ENCODE peak calls at places on chromosomes 3 and 15, in six cellular contexts. Y is psoas muscle, J is A549, S is upper lobe of right lung, M is left lung, U is cardiac muscle cell. P is an unnamed sample. For H3K9me3, the result is how much of the 10 kb centered on the place peaks cover.

GRCh38 chr15:92899910-92900711 is at the start of gene CHD2:
- DNase-seq in Y (peak), J (peak), S (peak), M (peak), U (peak), P (peak)

GRCh38 chr3:73094127-73094526 is 32.7 kb downstream of the EBLN2 start:
- DNase-seq in Y (no peak), J (peak), S (no peak), M (no peak), U (no peak), P (no peak)

GRCh38 chr3:195764961-195765706 is 44.4 kb downstream of the MUC20 start:
- DNase-seq in Y (no peak), J (no peak), S (no peak), M (no peak), U (no peak), P (peak)

GRCh38 chr15:66094331-66094730 is 159.2 kb downstream of the MEGF11 start:
- DNase-seq in Y (no peak), J (no peak), S (peak), M (peak), U (no peak), P (peak)

GRCh38 chr3:151560750-151561149 is 99.9 kb upstream of the IGSF10 start:
- DNase-seq in Y (no peak), J (no peak), S (no peak), M (no peak), U (peak), P (no peak)

GRCh38 chr15:57597431-57597830 is 5.7 kb downstream of the MYZAP start:
- DNase-seq in Y (no peak), J (no peak), S (no peak), M (no peak), U (no peak), P (no peak)

GRCh38 chr3:40713795-40714194 is 189.0 kb downstream of the ZNF621 start:
- DNase-seq in Y (no peak), J (no peak), S (no peak), M (no peak), U (no peak), P (no peak)

GRCh38 chr15:59160880-59161593 is 45.6 kb upstream of the LDHAL6B start:
- DNase-seq in Y (no peak), J (peak), S (no peak), M (no peak), U (peak), P (no peak)

GRCh38 chr3:10360478-10360877 is 39.6 kb upstream of the SEC13 start:
- DNase-seq in Y (no peak), J (no peak), S (no peak), M (no peak), U (no peak), P (no peak)

GRCh38 chr3:46029953-46030543 is 2.8 kb upstream of the XCR1 start:
- DNase-seq in Y (no peak), J (no peak), S (no peak), M (no peak), U (no peak), P (no peak)
- H3K9me3 ChIP-seq in Y (under half), J (under half), S (under half), M (under half), U (under half), P (under half)

GRCh38 chr15:25171856-25172687 is 217.3 kb downstream of the SNRPN start:
- DNase-seq in Y (peak), J (no peak), S (peak), M (peak), U (no peak), P (peak)

GRCh38 chr15:25173241-25174028 is 218.6 kb downstream of the SNRPN start:
- DNase-seq in Y (peak), J (no peak), S (peak), M (no peak), U (no peak), P (peak)

GRCh38 chr15:25170781-25171110 is 216.0 kb downstream of the SNRPN start:
- DNase-seq in Y (no peak), J (no peak), S (peak), M (peak), U (no peak), P (no peak)

GRCh38 chr15:25171111-25171811 is 216.5 kb downstream of the SNRPN start:
- DNase-seq in Y (peak), J (no peak), S (peak), M (no peak), U (no peak), P (peak)

GRCh38 chr15:25172691-25173090 is 217.9 kb downstream of the SNRPN start:
- DNase-seq in Y (no peak), J (no peak), S (no peak), M (no peak), U (no peak), P (peak)
- H3K9me3 ChIP-seq in Y (under half), J (under half), S (under half), M (under half), U (under half), P (half or more)

DNA sequence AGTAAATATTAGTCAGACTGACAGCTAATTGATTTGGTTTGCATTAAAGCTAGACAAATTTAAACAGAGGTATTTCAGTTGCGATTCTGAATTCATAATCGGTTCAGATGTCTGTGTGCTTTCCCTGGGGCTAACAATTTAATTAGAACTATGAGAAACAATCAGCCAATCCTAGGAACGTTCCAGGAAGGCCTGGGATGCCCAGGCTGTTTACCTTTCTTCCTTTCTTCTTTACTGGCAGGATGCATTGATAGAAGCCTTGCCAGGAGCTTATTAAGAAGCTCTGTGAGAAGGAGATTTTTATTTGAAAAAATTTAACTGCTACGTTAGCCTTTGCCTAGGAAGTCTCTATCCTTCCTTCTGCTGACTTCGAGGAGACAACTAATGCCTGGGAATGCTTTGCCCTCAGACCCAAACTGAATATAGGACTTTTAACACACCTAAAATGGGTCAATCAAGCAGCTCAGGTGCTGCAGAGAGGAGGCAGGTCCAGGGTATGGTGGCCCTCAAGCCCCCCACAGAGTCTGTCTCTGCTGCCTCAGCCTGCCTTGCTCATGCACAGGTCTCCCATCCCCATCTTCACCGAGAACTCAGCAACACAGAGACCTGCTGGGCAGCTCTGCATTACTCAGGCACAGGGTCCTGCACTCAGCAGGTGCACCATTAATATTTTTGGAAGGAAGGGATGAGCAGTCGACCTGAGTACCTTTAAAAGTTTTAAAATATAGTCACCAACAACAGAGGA is 48.5 kb downstream of the PCSK6 start:
- DNase-seq in Y (no peak), J (no peak), S (no peak), M (no peak), U (no peak), P (no peak)
- H3K9me3 ChIP-seq in Y (under half), J (under half), S (under half), M (under half), U (under half), P (under half)

DNA sequence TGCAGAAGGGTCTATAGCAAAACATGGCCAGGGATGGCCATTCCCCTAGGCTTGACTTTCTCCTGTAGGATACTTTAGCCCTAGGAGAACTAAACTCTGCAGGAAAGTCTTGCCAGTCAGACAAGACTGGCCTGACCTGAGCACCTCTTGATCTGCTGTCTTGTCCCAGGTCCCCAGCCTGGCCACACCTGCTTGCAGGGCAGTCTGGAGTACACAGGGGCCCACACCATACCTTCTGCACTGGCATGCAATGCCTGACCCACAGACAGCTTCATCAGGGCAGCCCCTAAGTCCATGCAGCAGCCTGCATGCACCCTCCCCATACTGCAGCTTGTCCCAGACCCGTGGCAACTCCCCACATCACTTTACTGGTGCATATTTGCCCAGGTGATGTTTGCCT is 204.6 kb downstream of the LRRC3B start:
- DNase-seq in Y (no peak), J (no peak), S (peak), M (no peak), U (no peak), P (no peak)
- H3K9me3 ChIP-seq in Y (under half), J (under half), S (under half), M (under half), U (under half), P (under half)

DNA sequence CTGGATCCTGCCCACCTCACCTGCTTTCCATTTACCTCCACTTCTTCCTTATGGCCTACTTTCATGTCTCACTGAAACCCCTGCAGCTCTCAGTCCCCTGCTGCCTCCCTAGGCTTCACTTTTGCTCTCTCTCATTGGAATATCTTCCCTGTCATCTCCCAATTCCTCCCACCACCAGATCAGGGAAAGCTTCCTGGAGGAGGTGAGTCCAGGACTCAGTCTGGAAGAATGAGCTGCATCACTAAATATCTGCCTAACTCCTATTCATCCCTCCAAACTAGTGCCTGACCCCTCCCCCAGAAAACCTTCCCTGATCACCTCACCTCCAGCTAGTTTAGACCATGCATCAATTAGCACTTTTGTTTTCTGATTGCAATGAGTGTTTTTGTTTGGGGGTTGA is 37.1 kb downstream of the MRPL46 start:
- DNase-seq in Y (no peak), J (no peak), S (no peak), M (no peak), U (no peak), P (no peak)
- H3K9me3 ChIP-seq in Y (under half), J (under half), S (under half), M (under half), U (under half), P (under half)

GRCh38 chr3:44721231-44722102 is 8.0 kb upstream of the ZNF501 start:
- DNase-seq in Y (no peak), J (peak), S (no peak), M (no peak), U (peak), P (no peak)
- H3K9me3 ChIP-seq in Y (half or more), J (half or more), S (half or more), M (under half), U (under half), P (half or more)